ENCODE peak calls at places on chromosomes 12 and 14, in six cellular contexts. W is activated T-cell treated with anti-CD3 and anti-CD28 coated beads for 1 hour; B is CD8-positive, alpha-beta memory T cell; A is stimulated activated CD4-positive, alpha-beta T cell treated with anti-CD3 and anti-CD28 coated beads, Interleukin-1b, Interleukin-23, amount 100 ng/mL, for 24 hours; C is heart left ventricle; Z is DMS53. N is an unnamed sample.
A peak's percentile ranks its signal among the peaks of the same experiment; 100 is the strongest.

GRCh38 chr14:47044841-47045240 is 393.3 kb upstream of the RPL10L start:
- DNase-seq in W (no peak), B (no peak), A (no peak), C (no peak), Z (peak; percentile 79), N (no peak)

GRCh38 chr14:98112211-98112780 is 1159.7 kb downstream of the BCL11B start:
- DNase-seq in W (no peak), B (no peak), A (no peak), C (no peak), Z (no peak), N (no peak)

GRCh38 chr14:74577247-74577947 is 34.6 kb downstream of the LTBP2 start:
- DNase-seq in W (no peak), B (no peak), A (no peak), C (peak; percentile 58), Z (no peak), N (peak; percentile 60)

GRCh38 chr12:105453306-105453705 is 122.8 kb downstream of the C12orf75 start:
- DNase-seq in W (no peak), B (no peak), A (no peak), C (no peak), Z (no peak), N (no peak)

GRCh38 chr12:85872497-85873091 is 1.5 kb upstream of the NTS start:
- DNase-seq in W (no peak), B (no peak), A (no peak), C (no peak), Z (peak; percentile 90), N (no peak)

GRCh38 chr12:106586803-106587684 is 4.2 kb downstream of the RFX4 start:
- DNase-seq in W (no peak), B (no peak), A (no peak), C (no peak), Z (peak; percentile 77), N (no peak)

GRCh38 chr12:47768323-47768811 is 4.7 kb upstream of the SLC48A1 start:
- DNase-seq in W (no peak), B (no peak), A (no peak), C (no peak), Z (no peak), N (no peak)

GRCh38 chr12:80509781-80510556 is 65.9 kb downstream of the PTPRQ start:
- DNase-seq in W (no peak), B (no peak), A (no peak), C (no peak), Z (no peak), N (no peak)

GRCh38 chr14:54738009-54738408 is 164.6 kb downstream of the GCH1 start:
- DNase-seq in W (no peak), B (no peak), A (no peak), C (no peak), Z (peak; percentile 12), N (no peak)

GRCh38 chr12:57545809-57546437 is 1.1 kb downstream of the DCTN2 start:
- DNase-seq in W (no peak), B (no peak), A (peak; percentile 21), C (no peak), Z (peak; percentile 92), N (no peak)

GRCh38 chr12:54306925-54307731 is 6.3 kb upstream of the NFE2 start:
- DNase-seq in W (no peak), B (no peak), A (no peak), C (peak; percentile 75), Z (no peak), N (peak; percentile 92)

GRCh38 chr12:7612851-7613250 is 52.9 kb downstream of the APOBEC1 start:
- DNase-seq in W (no peak), B (no peak), A (no peak), C (no peak), Z (no peak), N (no peak)

GRCh38 chr14:50407089-50407813 is 10.6 kb upstream of the CDKL1 start:
- DNase-seq in W (no peak), B (no peak), A (no peak), C (no peak), Z (no peak), N (no peak)

GRCh38 chr12:108826115-108826806 is 31.1 kb downstream of the SSH1 start:
- DNase-seq in W (no peak), B (no peak), A (no peak), C (peak; percentile 81), Z (no peak), N (peak; percentile 76)

GRCh38 chr12:52391618-52392002 is 6.2 kb upstream of the KRT84 start:
- DNase-seq in W (no peak), B (no peak), A (no peak), C (peak; percentile 90), Z (peak; percentile 51), N (peak; percentile 82)

GRCh38 chr14:101179691-101180211 is 276.2 kb upstream of the RTL1 start:
- DNase-seq in W (no peak), B (no peak), A (no peak), C (no peak), Z (no peak), N (no peak)

GRCh38 chr14:64401923-64402322 is 13.8 kb downstream of the MTHFD1 start:
- DNase-seq in W (no peak), B (no peak), A (no peak), C (no peak), Z (no peak), N (no peak)

N was measured in Right ventricle myocardium superior.